ENCODE peak calls at places on chromosomes 7 and 10, in four cellular contexts. J is mucosa of descending colon, A is IMR-90, F is A549. S is an unnamed sample.

GRCh38 chr10:102119417-102120141 is 589 bp downstream of the LDB1 start:
- DNase-seq in J (peak), A (peak), F (peak), S (no peak)

GRCh38 chr7:105837765-105838241 is 38.6 kb downstream of the ATXN7L1 start:
- DNase-seq in A (no peak), F (no peak), J (no peak), S (no peak)

GRCh38 chr10:71916827-71917226 is 47.4 kb upstream of the CHST3 start:
- DNase-seq in F (no peak), J (no peak), A (no peak), S (no peak)

GRCh38 chr7:82444220-82445049 is 858 bp upstream of the CACNA2D1 start:
- DNase-seq in A (no peak), J (peak), F (peak), S (no peak)

GRCh38 chr7:107206136-107206535 is 37.3 kb downstream of the HBP1 start:
- DNase-seq in A (no peak), F (no peak), J (no peak), S (peak)

GRCh38 chr10:116740971-116741370 is 1.4 kb downstream of the HSPA12A start:
- DNase-seq in A (no peak), F (no peak), J (peak), S (no peak)

GRCh38 chr7:117188949-117189348 is 133.9 kb downstream of the WNT2 start:
- DNase-seq in A (peak), F (no peak), J (no peak), S (no peak)

GRCh38 chr10:44366936-44367630 is 17.8 kb downstream of the CXCL12 start:
- DNase-seq in J (no peak), F (no peak), A (peak), S (no peak)

GRCh38 chr10:75507469-75507868 is 76.0 kb downstream of the LRMDA start:
- DNase-seq in F (no peak), J (no peak), A (no peak), S (no peak)

GRCh38 chr7:77746824-77747165 is 50.5 kb downstream of the RSBN1L start:
- DNase-seq in F (no peak), J (no peak), A (no peak), S (no peak)

GRCh38 chr10:63064706-63065105 is 68.4 kb upstream of the NRBF2 start:
- DNase-seq in A (no peak), F (no peak), J (no peak), S (no peak)

GRCh38 chr7:37052673-37053072 is 328.4 kb upstream of the AOAH start:
- DNase-seq in F (peak), J (peak), A (peak), S (peak)

GRCh38 chr7:43199333-43199732 is 86.9 kb downstream of the HECW1 start:
- DNase-seq in J (no peak), A (peak), F (no peak), S (no peak)

GRCh38 chr7:28988818-28989595 is 30.9 kb upstream of the TRIL start:
- DNase-seq in J (no peak), A (peak), F (no peak), S (peak)

GRCh38 chr10:95236068-95236903 is 42.2 kb downstream of the ACSM6 start:
- DNase-seq in F (no peak), A (peak), J (no peak), S (no peak)

GRCh38 chr7:117075934-117076333 is 122.6 kb downstream of the ST7 start:
- DNase-seq in F (no peak), J (no peak), A (no peak), S (no peak)

GRCh38 chr7:112125250-112125649 is 80.9 kb downstream of the DOCK4 start:
- DNase-seq in J (no peak), F (no peak), A (no peak), S (no peak)

GRCh38 chr10:114967071-114967470 is 29.1 kb downstream of the TRUB1 start:
- DNase-seq in J (no peak), A (peak), F (no peak), S (no peak)

GRCh38 chr10:73159038-73159648 is 8.7 kb downstream of the ECD start:
- DNase-seq in J (peak), F (peak), A (peak), S (peak)

GRCh38 chr10:114930320-114930719 is 7.7 kb upstream of the TRUB1 start:
- DNase-seq in J (no peak), F (no peak), A (no peak), S (no peak)

GRCh38 chr7:4699897-4700296 is 17.8 kb downstream of the FOXK1 start:
- DNase-seq in F (no peak), J (no peak), A (no peak), S (no peak)

GRCh38 chr7:80770675-80771081 is 132.2 kb downstream of the CD36 start:
- DNase-seq in F (peak), J (no peak), A (no peak), S (no peak)

GRCh38 chr7:115475774-115476407 is 554.0 kb downstream of the MDFIC start:
- DNase-seq in J (peak), A (no peak), F (no peak), S (no peak)

GRCh38 chr7:2978403-2978802 is 65.3 kb downstream of the CARD11 start:
- DNase-seq in J (peak), A (no peak), F (no peak), S (no peak)

GRCh38 chr10:79398642-79399041 is 46.8 kb downstream of the ZCCHC24 start:
- DNase-seq in F (no peak), A (no peak), J (no peak), S (no peak)

GRCh38 chr10:79401015-79401921 is 44.2 kb downstream of the ZCCHC24 start:
- DNase-seq in A (peak), F (no peak), J (peak), S (no peak)

GRCh38 chr10:79400567-79401004 is 44.8 kb downstream of the ZCCHC24 start:
- DNase-seq in J (peak), A (no peak), F (peak), S (peak)

GRCh38 chr10:79397575-79398303 is 47.7 kb downstream of the ZCCHC24 start:
- DNase-seq in A (peak), F (no peak), J (no peak), S (no peak)

DNA sequence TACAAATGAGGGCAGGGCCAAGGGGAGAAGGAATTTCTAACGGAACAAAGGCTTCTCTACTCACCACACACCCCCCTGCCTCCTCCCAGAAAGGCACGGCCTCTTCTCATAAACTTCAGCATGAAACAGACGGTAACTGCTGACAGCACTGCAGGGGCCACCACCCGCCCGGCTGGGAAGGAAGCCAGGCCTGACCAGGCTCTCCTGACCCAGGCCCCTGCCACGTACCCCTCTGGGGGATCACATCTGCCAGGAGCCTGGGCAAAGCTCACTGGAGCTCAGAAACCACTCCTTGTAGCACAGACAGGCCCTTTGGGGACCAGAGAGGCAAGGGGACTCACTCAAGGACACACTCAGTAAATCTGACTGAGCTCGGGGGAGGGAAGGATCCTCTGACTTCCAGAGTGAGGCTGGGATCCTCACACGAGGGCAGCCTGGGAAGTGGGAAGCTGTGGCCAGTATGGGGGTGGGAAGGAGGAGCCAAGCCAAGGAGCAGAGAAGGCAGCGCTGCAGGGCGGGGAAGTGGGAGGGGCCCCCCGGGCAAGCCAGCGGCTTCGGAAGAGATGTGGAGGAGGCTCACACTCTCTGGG is 46.1 kb downstream of the ZCCHC24 start:
- DNase-seq in F (no peak), A (peak), J (peak), S (no peak)
- H3K4me3 ChIP-seq in F (no peak), A (no peak), J (no peak), S (no peak)

GRCh38 chr10:49682879-49683278 is 3.4 kb downstream of the C10orf53 start:
- DNase-seq in J (no peak), F (no peak), A (no peak), S (no peak)

GRCh38 chr10:49690673-49691356 is 11.4 kb downstream of the C10orf53 start:
- DNase-seq in A (peak), J (no peak), F (no peak), S (no peak)

GRCh38 chr10:49689882-49690510 is 10.5 kb downstream of the C10orf53 start:
- DNase-seq in J (no peak), F (no peak), A (no peak), S (no peak)

GRCh38 chr10:49688920-49689319 is 9.5 kb downstream of the C10orf53 start:
- DNase-seq in J (no peak), F (no peak), A (no peak), S (no peak)

DNA sequence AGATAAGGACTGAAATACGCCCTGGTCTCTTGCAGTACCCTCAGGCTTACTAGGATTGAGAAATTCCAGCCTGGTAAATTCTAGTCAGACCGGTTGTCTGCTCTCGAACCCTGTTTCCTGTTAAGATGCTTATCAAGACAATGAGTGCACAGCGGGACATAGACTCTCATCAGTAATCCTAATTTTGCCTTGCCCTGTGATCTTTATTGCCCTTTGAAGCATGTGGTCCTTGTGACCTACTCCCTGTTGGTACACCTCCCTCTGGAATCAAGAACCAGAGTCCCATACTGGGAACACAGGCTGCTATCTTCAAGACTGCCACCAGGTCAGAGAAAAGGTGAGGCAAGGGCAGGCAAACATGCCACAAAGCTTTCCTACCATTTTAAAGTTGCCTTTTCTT is 7.2 kb downstream of the C10orf53 start:
- DNase-seq in F (no peak), A (no peak), J (no peak), S (no peak)
- H3K4me3 ChIP-seq in F (no peak), A (no peak), J (no peak), S (no peak)

DNA sequence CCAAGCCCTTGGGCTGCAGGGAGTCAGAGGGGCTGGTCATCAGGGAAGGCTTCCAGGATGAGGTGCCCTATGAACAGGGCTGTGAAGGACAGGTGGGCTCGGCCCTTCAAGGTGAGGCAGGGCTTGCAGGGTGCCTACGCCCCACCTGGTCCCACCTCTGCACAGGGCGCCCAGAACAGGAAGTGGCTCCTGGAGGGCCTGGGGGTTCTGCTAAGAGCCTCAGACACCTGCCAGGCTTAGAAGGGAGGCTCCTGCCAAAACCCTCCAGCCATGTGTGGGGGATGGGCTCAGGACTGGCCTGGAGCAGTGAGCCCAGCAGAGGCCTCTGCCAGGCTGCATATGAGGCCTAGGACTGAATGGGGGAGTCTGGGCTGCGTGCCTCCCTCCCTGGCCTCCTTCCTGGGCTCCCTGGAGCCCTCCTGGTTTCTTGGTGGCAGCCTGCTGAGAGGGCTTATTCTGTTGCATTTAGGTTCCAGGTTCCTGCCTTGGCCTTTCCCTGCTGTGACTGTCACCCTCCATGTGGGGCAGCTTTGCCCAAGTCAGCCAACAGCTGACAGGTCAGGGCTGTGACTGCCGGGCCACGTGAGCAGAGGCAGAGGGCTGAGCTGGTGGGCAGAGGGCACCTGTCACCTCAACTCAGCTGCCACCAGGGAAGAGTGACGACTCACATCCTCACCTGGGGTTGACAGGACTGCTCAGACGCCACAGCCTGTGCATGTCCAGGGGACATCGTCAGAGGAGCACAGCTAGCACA is 45.2 kb upstream of the MSMB start:
- DNase-seq in F (no peak), A (no peak), J (no peak), S (no peak)
- H3K4me3 ChIP-seq in F (no peak), A (no peak), J (no peak), S (no peak)

GRCh38 chr7:76314042-76314721 is 11.7 kb downstream of the HSPB1 start:
- DNase-seq in J (peak), A (peak), F (peak), S (peak)
- H3K4me3 ChIP-seq in J (no peak), A (no peak), F (no peak), S (no peak)

S was measured in trophoblast cell.